ENCODE peak calls at places on chromosomes 16 and 17, in four cellular contexts. T is NCI-H1105 treated with DMSO at 0.1 percent for 48 hours, G is hippocampal formation, K is epithelial cell of esophagus. Y is an unnamed sample.
A peak's percentile ranks its signal among the peaks of the same experiment; 100 is the strongest.

GRCh38 chr16:86085161-86085611 is 186.2 kb downstream of the IRF8 start:
- DNase-seq in T (no peak), G (no peak), K (no peak), Y (no peak)

GRCh38 chr17:50563095-50563511 is 2.6 kb downstream of the CACNA1G start:
- DNase-seq in T (no peak), G (no peak), K (no peak), Y (no peak)

GRCh38 chr17:69577098-69577497 is 162.6 kb downstream of the MAP2K6 start:
- DNase-seq in T (no peak), G (no peak), K (no peak), Y (no peak)

GRCh38 chr16:86346034-86346433 is 164.3 kb upstream of the FOXF1 start:
- DNase-seq in T (no peak), G (no peak), K (no peak), Y (no peak)

GRCh38 chr16:50735629-50736122 is 6.2 kb upstream of the CYLD start:
- DNase-seq in T (no peak), G (no peak), K (no peak), Y (no peak)

GRCh38 chr17:82338858-82339633 is 5.5 kb upstream of the SECTM1 start:
- DNase-seq in T (peak; percentile 33), G (no peak), K (peak; percentile 88), Y (peak; percentile 87)

GRCh38 chr17:81396722-81397313 is 1.6 kb downstream of the BAHCC1 start:
- DNase-seq in T (peak; percentile 26), G (no peak), K (peak; percentile 58), Y (peak; percentile 63)

GRCh38 chr17:21351366-21352065 is 24.6 kb upstream of the KCNJ12 start:
- DNase-seq in T (no peak), G (no peak), K (no peak), Y (no peak)

GRCh38 chr16:87853411-87854052 is 15.8 kb downstream of the SLC7A5 start:
- DNase-seq in T (peak; percentile 70), G (peak; percentile 74), K (peak; percentile 94), Y (peak; percentile 96)

GRCh38 chr17:7004398-7005253 is 7.8 kb upstream of the RNASEK start:
- DNase-seq in T (peak; percentile 84), G (peak; percentile 45), K (peak; percentile 73), Y (peak; percentile 82)

GRCh38 chr16:24346734-24347133 is 90.6 kb downstream of the CACNG3 start:
- DNase-seq in T (no peak), G (no peak), K (no peak), Y (no peak)

GRCh38 chr17:29196784-29197515 is 16.8 kb upstream of the MYO18A start:
- DNase-seq in T (no peak), G (no peak), K (no peak), Y (no peak)

GRCh38 chr17:13337171-13337570 is 264.6 kb downstream of the HS3ST3A1 start:
- DNase-seq in T (no peak), G (no peak), K (no peak), Y (no peak)

GRCh38 chr16:88393034-88393433 is 10.3 kb downstream of the ZNF469 start:
- DNase-seq in T (no peak), G (no peak), K (no peak), Y (no peak)

GRCh38 chr16:89601906-89602272 is 11.6 kb upstream of the DPEP1 start:
- DNase-seq in T (no peak), G (no peak), K (no peak), Y (no peak)

GRCh38 chr17:50213026-50214015 is 11.9 kb upstream of the COL1A1 start:
- DNase-seq in T (no peak), G (no peak), K (no peak), Y (no peak)

GRCh38 chr16:30490210-30490609 is 17.7 kb downstream of the ITGAL start:
- DNase-seq in T (no peak), G (no peak), K (peak; percentile 98), Y (peak; percentile 95)

GRCh38 chr17:79945591-79946255 is 89.9 kb downstream of the TBC1D16 start:
- DNase-seq in T (no peak), G (no peak), K (no peak), Y (no peak)

GRCh38 chr17:61149862-61150362 is 249.7 kb upstream of the TBX2 start:
- DNase-seq in T (peak; percentile 40), G (no peak), K (no peak), Y (no peak)